ENCODE peak calls at places on chromosomes 13 and 19, in five cellular contexts. Z is T-helper 1 cell; C is HTR-8/SVneo; M is stimulated activated CD4-positive, alpha-beta T cell treated with anti-CD3 and anti-CD28 coated beads, Interleukin-2, amount 100 ng/mL, for 24 hours; Q is progenitor cell of endocrine pancreas. S is an unnamed sample.

GRCh38 chr13:65063753-65064152 is 2166.4 kb downstream of the PCDH9 start:
- DNase-seq in Z (no peak), C (no peak), M (no peak), Q (no peak), S (no peak)

GRCh38 chr19:56252699-56253422 is 19.7 kb upstream of the EDDM13 start:
- DNase-seq in Z (peak; percentile 67), C (peak; percentile 44), M (peak; percentile 82), Q (peak; percentile 72), S (peak; percentile 47)

GRCh38 chr19:3785464-3785937 is 680 bp downstream of the MATK start:
- DNase-seq in Z (no peak), C (no peak), M (peak; percentile 54), Q (no peak), S (no peak)

GRCh38 chr19:35176183-35176570 is 21.6 kb downstream of the FXYD5 start:
- DNase-seq in Z (no peak), C (no peak), M (no peak), Q (no peak), S (no peak)

GRCh38 chr19:44924243-44924725 is 9.9 kb downstream of the APOC1 start:
- DNase-seq in Z (no peak), C (no peak), M (no peak), Q (no peak), S (no peak)

GRCh38 chr19:7748756-7749155 is 1.4 kb upstream of the CD209 start:
- DNase-seq in Z (no peak), C (peak; percentile 30), M (no peak), Q (no peak), S (peak; percentile 43)

GRCh38 chr19:11111117-11111770 is 22.0 kb downstream of the LDLR start:
- DNase-seq in Z (no peak), C (no peak), M (no peak), Q (no peak), S (no peak)

GRCh38 chr19:19652482-19653295 is 9.2 kb upstream of the GMIP start:
- DNase-seq in Z (no peak), C (no peak), M (no peak), Q (no peak), S (no peak)

GRCh38 chr19:42596391-42597071 is 1.8 kb upstream of the CEACAM8 start:
- DNase-seq in Z (peak; percentile 12), C (peak; percentile 24), M (peak; percentile 55), Q (peak; percentile 48), S (no peak)

GRCh38 chr19:49560358-49560900 is 19.9 kb downstream of the NOSIP start:
- DNase-seq in Z (peak; percentile 39), C (no peak), M (peak; percentile 45), Q (no peak), S (no peak)

GRCh38 chr13:37194428-37194861 is 89.0 kb upstream of the CSNK1A1L start:
- DNase-seq in Z (no peak), C (no peak), M (no peak), Q (no peak), S (no peak)

GRCh38 chr13:60331249-60332012 is 65.6 kb upstream of the TDRD3 start:
- DNase-seq in Z (no peak), C (no peak), M (no peak), Q (no peak), S (no peak)

GRCh38 chr19:29266001-29266400 is 53.0 kb upstream of the UQCRFS1 start:
- DNase-seq in Z (no peak), C (no peak), M (no peak), Q (no peak), S (no peak)

GRCh38 chr19:19774354-19775033 is 41.6 kb upstream of the ZNF14 start:
- DNase-seq in Z (no peak), C (no peak), M (no peak), Q (no peak), S (no peak)

GRCh38 chr19:6733338-6734095 is 3.9 kb downstream of the GPR108 start:
- DNase-seq in Z (no peak), C (no peak), M (peak; percentile 38), Q (no peak), S (no peak)

GRCh38 chr19:39428309-39429112 is 7.2 kb downstream of the RPS16 start:
- DNase-seq in Z (no peak), C (peak; percentile 67), M (no peak), Q (no peak), S (peak; percentile 55)

GRCh38 chr19:5137571-5138124 is 168.7 kb downstream of the KDM4B start:
- DNase-seq in Z (no peak), C (no peak), M (no peak), Q (no peak), S (no peak)

GRCh38 chr13:69565334-69565733 is 542.3 kb upstream of the ATXN8OS start:
- DNase-seq in Z (no peak), C (peak; percentile 8), M (no peak), Q (no peak), S (peak; percentile 52)

S was measured in T47D.